ENCODE peak calls at places on chromosome 12, in ten cellular contexts. M is stimulated activated CD4-positive, alpha-beta T cell treated with anti-CD3 and anti-CD28 coated beads, Interleukin-1b, Interleukin-23, amount 100 ng/mL, for 24 hours; T is nephron progenitor cell; R is iris pigment epithelial cell; Z is ELR; W is NCI-H774; G is HS-5; S is non-pigmented ciliary epithelial cell; B is immature natural killer cell; D is progenitor cell of endocrine pancreas. C is an unnamed sample.

GRCh38 chr12:123089631-123090353 is 61.1 kb downstream of the PITPNM2 start:
- DNase-seq in T (no peak), D (no peak), G (peak), B (no peak), R (peak), W (no peak), Z (peak), S (peak), M (no peak), C (peak)

GRCh38 chr12:51941011-51941561 is 10.4 kb upstream of the ACVR1B start:
- DNase-seq in R (peak), M (no peak), Z (no peak), W (no peak), G (no peak), T (no peak), S (peak), B (no peak), D (no peak), C (peak)

GRCh38 chr12:64551676-64552075 is 58.6 kb upstream of the RASSF3 start:
- DNase-seq in W (no peak), R (no peak), G (no peak), T (no peak), M (no peak), S (no peak), D (no peak), Z (no peak), B (no peak), C (peak)

GRCh38 chr12:105382771-105383632 is 52.5 kb downstream of the C12orf75 start:
- DNase-seq in W (peak), Z (peak), T (peak), M (no peak), B (peak), S (peak), R (peak), G (peak), D (no peak), C (peak)

GRCh38 chr12:131835616-131836171 is 7.5 kb downstream of the MMP17 start:
- DNase-seq in Z (no peak), G (no peak), B (no peak), R (no peak), M (no peak), W (no peak), S (no peak), T (no peak), D (no peak), C (no peak)

GRCh38 chr12:16352481-16352880 is 5.0 kb downstream of the MGST1 start:
- DNase-seq in G (peak), B (no peak), S (peak), R (peak), Z (peak), D (no peak), M (no peak), W (no peak), T (no peak), C (peak)

GRCh38 chr12:32455607-32456063 is 56.3 kb downstream of the FGD4 start:
- DNase-seq in M (no peak), D (no peak), R (peak), W (peak), G (peak), Z (peak), T (peak), B (peak), S (no peak), C (peak)

GRCh38 chr12:52186135-52186840 is 5.5 kb downstream of the KRT80 start:
- DNase-seq in S (peak), R (peak), T (no peak), D (no peak), W (no peak), M (no peak), G (no peak), Z (peak), B (no peak), C (peak)

GRCh38 chr12:45183263-45183662 is 32.6 kb upstream of the ANO6 start:
- DNase-seq in G (no peak), D (no peak), S (peak), Z (peak), T (no peak), B (no peak), M (no peak), W (no peak), R (peak), C (peak)

C was measured in fibroblast of mammary gland.